ENCODE peak calls at places on chromosomes 13 and 19, in four cellular contexts. C, F, A and Z are unnamed samples.

GRCh38 chr13:96165840-96166239 is 75.9 kb downstream of the HS6ST3 start:
- DNase-seq in C (no peak), F (no peak), A (no peak), Z (no peak)

GRCh38 chr19:45498411-45499195 is at the start of gene PPM1N:
- DNase-seq in C (no peak), F (no peak), A (no peak), Z (no peak)

GRCh38 chr19:2235396-2236284 is 489 bp downstream of the PLEKHJ1 start:
- DNase-seq in C (no peak), F (no peak), A (no peak), Z (peak; percentile 6)

GRCh38 chr13:32838985-32839384 is 177.2 kb upstream of the KL start:
- DNase-seq in C (no peak), F (peak; percentile 14), A (no peak), Z (no peak)

GRCh38 chr19:7989071-7989575 is 16.3 kb downstream of the ELAVL1 start:
- DNase-seq in C (no peak), F (no peak), A (no peak), Z (peak; percentile 48)

GRCh38 chr19:35495107-35496064 is 5.1 kb upstream of the KRTDAP start:
- DNase-seq in C (peak; percentile 35), F (peak; percentile 44), A (peak; percentile 88), Z (peak; percentile 46)

GRCh38 chr13:44396963-44397580 is 23.4 kb downstream of the SERP2 start:
- DNase-seq in C (no peak), F (peak; percentile 61), A (no peak), Z (no peak)

GRCh38 chr13:49669735-49670309 is 21.5 kb downstream of the EBPL start:
- DNase-seq in C (no peak), F (peak; percentile 56), A (no peak), Z (peak; percentile 70)

GRCh38 chr13:106981050-106981449 is 413.1 kb upstream of the ARGLU1 start:
- DNase-seq in C (no peak), F (no peak), A (no peak), Z (no peak)

GRCh38 chr13:109155301-109155761 is 525.9 kb downstream of the MYO16 start:
- DNase-seq in C (no peak), F (peak; percentile 89), A (no peak), Z (peak; percentile 90)

GRCh38 chr13:72953391-72953960 is 105.3 kb upstream of the KLF5 start:
- DNase-seq in C (no peak), F (no peak), A (no peak), Z (peak; percentile 17)

GRCh38 chr13:57191667-57192066 is 24.7 kb downstream of the PRR20E start:
- DNase-seq in C (no peak), F (no peak), A (no peak), Z (no peak)

GRCh38 chr13:33366469-33367062 is 81.0 kb upstream of the STARD13 start:
- DNase-seq in C (no peak), F (no peak), A (no peak), Z (no peak)

GRCh38 chr19:41303941-41304340 is 6.0 kb upstream of the CCDC97 start:
- DNase-seq in C (no peak), F (no peak), A (no peak), Z (no peak)

GRCh38 chr13:28173793-28174192 is 35.4 kb downstream of the PAN3 start:
- DNase-seq in C (no peak), F (no peak), A (no peak), Z (peak; percentile 95)

GRCh38 chr13:100646030-100646673 is 28.4 kb downstream of the TMTC4 start:
- DNase-seq in C (no peak), F (peak; percentile 49), A (no peak), Z (peak; percentile 27)

GRCh38 chr13:51907040-51907732 is 45.4 kb downstream of the CCDC70 start:
- DNase-seq in C (no peak), F (no peak), A (no peak), Z (no peak)

GRCh38 chr13:101757446-101758039 is 305.1 kb downstream of the ITGBL1 start:
- DNase-seq in C (no peak), F (no peak), A (no peak), Z (peak; percentile 65)

GRCh38 chr19:16649734-16650133 is 10.2 kb downstream of the SMIM7 start:
- DNase-seq in C (peak; percentile 31), F (no peak), A (no peak), Z (no peak)

GRCh38 chr13:106534844-106535551 is 464 bp downstream of the EFNB2 start:
- DNase-seq in C (peak; percentile 22), F (no peak), A (peak; percentile 64), Z (no peak)

GRCh38 chr19:46387713-46388130 is 25.6 kb downstream of the CCDC8 start:
- DNase-seq in C (no peak), F (no peak), A (no peak), Z (no peak)

GRCh38 chr19:6172074-6172863 is 36.8 kb downstream of the ACSBG2 start:
- DNase-seq in C (no peak), F (no peak), A (no peak), Z (no peak)

GRCh38 chr13:97913206-97913605 is 40.3 kb upstream of the IPO5 start:
- DNase-seq in C (no peak), F (no peak), A (no peak), Z (peak; percentile 23)

GRCh38 chr13:106349080-106349841 is 186.2 kb downstream of the EFNB2 start:
- DNase-seq in C (peak; percentile 26), F (peak; percentile 30), A (no peak), Z (peak; percentile 85)

GRCh38 chr19:17448190-17448967 is at the start of gene TMEM221:
- DNase-seq in C (peak; percentile 47), F (no peak), A (peak; percentile 77), Z (no peak)

GRCh38 chr13:110001622-110002275 is 215.4 kb upstream of the IRS2 start:
- DNase-seq in C (no peak), F (peak; percentile 81), A (no peak), Z (peak; percentile 46)

GRCh38 chr19:10742494-10742893 is 24.6 kb downstream of the DNM2 start:
- DNase-seq in C (no peak), F (no peak), A (no peak), Z (no peak)

GRCh38 chr13:40375522-40376171 is 290.8 kb downstream of the FOXO1 start:
- DNase-seq in C (peak; percentile 39), F (no peak), A (no peak), Z (no peak)

GRCh38 chr13:19151581-19152263 is 29.9 kb downstream of the TUBA3C start:
- DNase-seq in C (no peak), F (no peak), A (no peak), Z (no peak)

GRCh38 chr19:50258918-50259372 is 55.5 kb downstream of the MYH14 start:
- DNase-seq in C (no peak), F (no peak), A (no peak), Z (no peak)

GRCh38 chr13:99393791-99394735 is 86.9 kb upstream of the GPR183 start:
- DNase-seq in C (no peak), F (no peak), A (no peak), Z (no peak)

GRCh38 chr13:30818323-30818960 is 83.1 kb downstream of the ALOX5AP start:
- DNase-seq in C (peak; percentile 79), F (peak; percentile 82), A (no peak), Z (peak; percentile 90)

GRCh38 chr13:84574851-84575250 is 692.6 kb upstream of the SLITRK1 start:
- DNase-seq in C (no peak), F (peak; percentile 12), A (no peak), Z (peak; percentile 28)
- TF ChIP-seq CTCF in C (no peak), F (peak; percentile 44), A (no peak), Z (peak; percentile 30)

GRCh38 chr19:15111758-15112157 is 4.6 kb downstream of the SYDE1 start:
- DNase-seq in C (no peak), F (no peak), A (no peak), Z (no peak)
- H3K36me3 ChIP-seq in C (peaks cover 81% of the 10 kb centered on the region), F (peaks cover 64% of the 10 kb centered on the region), A (peaks cover 71% of the 10 kb centered on the region), Z (peaks cover 7% of the 10 kb centered on the region)

GRCh38 chr13:20977394-20977793 is 74.8 kb upstream of the XPO4 start:
- DNase-seq in C (no peak), F (no peak), A (no peak), Z (no peak)
- TF ChIP-seq CTCF in C (no peak), F (no peak), A (no peak), Z (no peak)

GRCh38 chr19:48938256-48938655 is 4.8 kb downstream of the DHDH start:
- DNase-seq in C (no peak), F (no peak), A (no peak), Z (no peak)

GRCh38 chr19:48940902-48941301 is 7.4 kb downstream of the DHDH start:
- DNase-seq in C (no peak), F (no peak), A (no peak), Z (no peak)

GRCh38 chr19:48933382-48933932 is at the start of gene DHDH:
- DNase-seq in C (peak; percentile 51), F (peak; percentile 24), A (peak; percentile 85), Z (peak; percentile 95)

GRCh38 chr19:48934837-48935236 is 1.3 kb downstream of the DHDH start:
- DNase-seq in C (no peak), F (no peak), A (no peak), Z (no peak)

DNA sequence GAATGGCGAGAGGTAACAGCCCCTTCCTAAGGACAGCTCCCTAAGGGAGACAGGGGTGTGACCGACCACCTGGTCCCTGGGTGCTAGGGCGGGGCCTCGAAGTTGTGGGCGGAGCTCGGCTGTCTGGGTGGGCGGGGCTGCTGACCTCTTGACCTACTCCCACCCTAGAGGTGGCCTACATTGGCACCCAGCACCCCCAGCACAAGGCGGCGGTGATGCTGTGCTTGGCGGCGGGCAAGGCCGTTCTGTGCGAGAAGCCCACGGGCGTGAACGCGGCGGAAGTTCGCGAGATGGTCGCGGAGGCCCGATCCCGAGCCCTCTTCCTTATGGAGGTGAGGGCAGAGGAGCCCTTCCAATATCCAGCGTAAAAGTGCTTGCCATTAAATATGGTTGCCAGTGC is 2.4 kb downstream of the DHDH start:
- DNase-seq in C (no peak), F (no peak), A (no peak), Z (no peak)
- H3K36me3 ChIP-seq in C (no peaks in the 10 kb centered on the region), F (no peaks in the 10 kb centered on the region), A (no peaks in the 10 kb centered on the region), Z (no peaks in the 10 kb centered on the region)

DNA sequence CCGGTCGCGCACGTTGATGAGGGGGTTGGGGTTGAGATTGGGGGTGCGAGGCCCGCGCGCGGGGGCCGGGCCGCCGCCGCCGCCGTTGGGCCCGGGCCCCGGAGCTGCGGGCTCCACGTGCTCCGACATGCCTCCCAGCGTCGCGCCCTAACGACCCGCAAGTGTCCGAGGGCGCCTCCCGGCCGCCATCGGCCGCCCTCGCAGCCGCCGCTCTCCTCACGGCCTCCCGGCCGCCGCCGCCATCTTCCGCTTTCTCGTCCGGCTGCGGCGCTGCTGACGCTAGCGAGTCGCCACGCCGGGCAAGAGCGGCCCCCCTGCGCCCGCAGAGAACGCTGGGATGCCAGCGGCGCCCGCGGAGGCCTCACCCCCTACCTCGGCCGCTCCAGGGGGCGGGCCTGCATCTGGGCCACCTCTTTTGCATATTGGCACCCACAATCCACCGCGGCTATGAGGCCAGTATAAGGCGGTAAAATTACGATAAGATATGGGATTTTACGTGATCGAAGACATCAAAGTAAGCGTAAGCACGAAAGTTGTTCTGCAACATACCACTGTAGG is at the start of gene TMEM259:
- DNase-seq in C (peak; percentile 98), F (peak; percentile 94), A (peak; percentile 99), Z (peak; percentile 84)
- TF ChIP-seq CTCF in C (peak; percentile 21), F (no peak), A (no peak), Z (no peak)